ENCODE peak calls at places on chromosome 11, in five cellular contexts. H is mesothelial cell of epicardium, T is OCI-LY7, Z is AG04450, N is kidney epithelial cell. Q is an unnamed sample.

GRCh38 chr11:3710485-3711259 is 39.5 kb upstream of the CHRNA10 start:
- DNase-seq in H (no peak), T (no peak), Z (no peak), N (no peak), Q (no peak)

GRCh38 chr11:102664001-102664752 is 39.0 kb upstream of the MMP20 start:
- DNase-seq in H (no peak), T (peak; percentile 33), Z (no peak), N (no peak), Q (peak; percentile 35)

GRCh38 chr11:2314525-2315394 is 12.9 kb downstream of the TSPAN32 start:
- DNase-seq in H (peak; percentile 75), T (no peak), Z (peak; percentile 33), N (no peak), Q (no peak)

GRCh38 chr11:111632798-111633197 is 30.5 kb downstream of the SIK2 start:
- DNase-seq in H (no peak), T (no peak), Z (no peak), N (no peak), Q (no peak)

GRCh38 chr11:121741954-121742361 is 289.2 kb upstream of the SORL1-AS1 start:
- DNase-seq in H (no peak), T (no peak), Z (no peak), N (no peak), Q (no peak)

GRCh38 chr11:7437706-7438105 is 47.6 kb upstream of the OLFML1 start:
- DNase-seq in H (no peak), T (no peak), Z (no peak), N (no peak), Q (no peak)

GRCh38 chr11:111391328-111392124 is 12.5 kb upstream of the POU2AF1 start:
- DNase-seq in H (no peak), T (no peak), Z (no peak), N (no peak), Q (no peak)

GRCh38 chr11:70590356-70590991 is 192.1 kb downstream of the CTTN start:
- DNase-seq in H (no peak), T (no peak), Z (no peak), N (no peak), Q (no peak)

GRCh38 chr11:18771266-18772035 is 20.1 kb downstream of the PTPN5 start:
- DNase-seq in H (no peak), T (no peak), Z (no peak), N (no peak), Q (no peak)

GRCh38 chr11:64181506-64182411 is 4.2 kb upstream of the STIP1 start:
- DNase-seq in H (peak; percentile 55), T (peak; percentile 78), Z (peak; percentile 71), N (peak; percentile 82), Q (peak; percentile 88)

GRCh38 chr11:91749231-91749630 is 475.4 kb upstream of the FAT3 start:
- DNase-seq in H (no peak), T (no peak), Z (no peak), N (no peak), Q (no peak)

GRCh38 chr11:70201876-70202861 is 927 bp upstream of the FADD start:
- DNase-seq in H (no peak), T (no peak), Z (no peak), N (peak; percentile 61), Q (no peak)

GRCh38 chr11:78548911-78549572 is 25.6 kb downstream of the NARS2 start:
- DNase-seq in H (no peak), T (no peak), Z (no peak), N (no peak), Q (no peak)

GRCh38 chr11:124421043-124421442 is 3.6 kb downstream of the OR8B4 start:
- DNase-seq in H (no peak), T (no peak), Z (no peak), N (no peak), Q (no peak)

GRCh38 chr11:844693-845644 is 2.3 kb downstream of the TSPAN4 start:
- DNase-seq in H (peak; percentile 59), T (peak; percentile 32), Z (peak; percentile 71), N (no peak), Q (peak; percentile 62)

GRCh38 chr11:420054-420910 is 5.5 kb upstream of the SIGIRR start:
- DNase-seq in H (no peak), T (no peak), Z (no peak), N (no peak), Q (no peak)

GRCh38 chr11:45215098-45215497 is 68.7 kb downstream of the PRDM11 start:
- DNase-seq in H (no peak), T (no peak), Z (no peak), N (no peak), Q (no peak)

GRCh38 chr11:47189100-47189834 is 3.0 kb upstream of the PACSIN3 start:
- DNase-seq in H (no peak), T (no peak), Z (peak; percentile 55), N (peak; percentile 49), Q (no peak)

GRCh38 chr11:65290448-65291165 is 24.1 kb upstream of the CDC42EP2 start:
- DNase-seq in H (no peak), T (no peak), Z (peak; percentile 99), N (no peak), Q (no peak)

GRCh38 chr11:79439893-79440450 is 858 bp downstream of the TENM4 start:
- DNase-seq in H (peak; percentile 34), T (no peak), Z (no peak), N (no peak), Q (no peak)

GRCh38 chr11:118012083-118012669 is 26.0 kb downstream of the IL10RA start:
- DNase-seq in H (no peak), T (peak; percentile 59), Z (no peak), N (peak; percentile 23), Q (peak; percentile 20)

GRCh38 chr11:73393479-73394415 is 17.5 kb downstream of the RELT start:
- DNase-seq in H (no peak), T (peak; percentile 79), Z (peak; percentile 59), N (peak; percentile 26), Q (peak; percentile 79)

GRCh38 chr11:124743050-124743449 is 3.3 kb downstream of the NRGN start:
- DNase-seq in H (no peak), T (no peak), Z (no peak), N (no peak), Q (no peak)

GRCh38 chr11:48210052-48210451 is 6.6 kb upstream of the OR4B1 start:
- DNase-seq in H (no peak), T (no peak), Z (no peak), N (no peak), Q (peak; percentile 29)

GRCh38 chr11:132033051-132033450 is 662.6 kb downstream of the NTM start:
- DNase-seq in H (no peak), T (no peak), Z (no peak), N (no peak), Q (no peak)

GRCh38 chr11:825366-826231 is 2.1 kb upstream of the CRACR2B start:
- DNase-seq in H (no peak), T (no peak), Z (no peak), N (no peak), Q (no peak)

GRCh38 chr11:11786771-11787170 is 55.0 kb upstream of the USP47 start:
- DNase-seq in H (no peak), T (no peak), Z (no peak), N (no peak), Q (peak; percentile 20)
- TF ChIP-seq CTCF in H (peak; percentile 46), T (peak; percentile 54), Z (peak; percentile 73), N (peak; percentile 58), Q (peak; percentile 51)

DNA sequence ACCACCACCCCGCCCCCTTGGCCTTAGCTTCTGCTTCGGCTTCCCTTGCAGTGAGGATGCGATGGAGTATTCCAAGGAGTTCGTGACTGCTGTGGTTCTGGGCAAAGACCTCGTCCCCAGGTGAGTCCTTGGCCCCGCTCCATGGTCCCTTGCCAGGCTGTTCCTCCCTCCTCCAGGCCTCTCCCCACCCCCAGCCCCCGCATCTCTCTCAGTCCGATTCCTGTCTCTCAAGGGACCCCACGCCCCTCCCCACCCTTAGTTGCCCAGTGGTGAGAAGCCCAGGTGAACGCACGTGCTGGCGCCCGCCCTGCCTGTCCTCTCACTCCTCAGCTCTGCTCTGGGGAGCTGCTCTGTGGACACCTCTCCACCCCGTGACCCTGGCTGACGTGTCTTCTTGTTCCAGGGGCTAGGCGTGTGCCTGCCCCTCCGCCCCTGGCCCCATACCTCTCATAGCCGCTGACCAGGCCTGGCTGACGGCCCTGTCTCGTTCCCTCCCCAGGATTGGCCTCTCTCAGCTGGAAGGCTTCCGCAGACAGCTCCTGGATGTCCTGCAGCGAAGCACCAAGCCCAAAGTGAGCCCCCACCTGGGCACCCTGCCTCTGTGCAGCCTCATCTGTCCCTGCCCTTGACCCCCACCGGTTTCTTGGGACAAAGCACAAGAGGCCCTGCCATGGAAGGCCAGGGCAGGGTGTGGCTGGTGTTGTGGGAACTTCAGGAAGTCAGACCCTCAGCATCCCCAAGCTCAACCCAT is 14.6 kb upstream of the MYRF start:
- DNase-seq in H (no peak), T (no peak), Z (no peak), N (no peak), Q (no peak)
- TF ChIP-seq CTCF in H (no peak), T (peak; percentile 29), Z (no peak), N (no peak), Q (no peak)

GRCh38 chr11:11036185-11037161 is 178.6 kb upstream of the ZBED5 start:
- DNase-seq in H (no peak), T (peak; percentile 76), Z (no peak), N (peak; percentile 43), Q (peak; percentile 52)
- TF ChIP-seq CTCF in H (peak; percentile 64), T (peak; percentile 83), Z (peak; percentile 70), N (peak; percentile 78), Q (peak; percentile 47)

GRCh38 chr11:34356918-34357645 is 728 bp downstream of the ABTB2 start:
- DNase-seq in H (peak; percentile 33), T (no peak), Z (no peak), N (no peak), Q (peak; percentile 51)
- TF ChIP-seq CTCF in H (no peak), T (no peak), Z (no peak), N (no peak), Q (no peak)

DNA sequence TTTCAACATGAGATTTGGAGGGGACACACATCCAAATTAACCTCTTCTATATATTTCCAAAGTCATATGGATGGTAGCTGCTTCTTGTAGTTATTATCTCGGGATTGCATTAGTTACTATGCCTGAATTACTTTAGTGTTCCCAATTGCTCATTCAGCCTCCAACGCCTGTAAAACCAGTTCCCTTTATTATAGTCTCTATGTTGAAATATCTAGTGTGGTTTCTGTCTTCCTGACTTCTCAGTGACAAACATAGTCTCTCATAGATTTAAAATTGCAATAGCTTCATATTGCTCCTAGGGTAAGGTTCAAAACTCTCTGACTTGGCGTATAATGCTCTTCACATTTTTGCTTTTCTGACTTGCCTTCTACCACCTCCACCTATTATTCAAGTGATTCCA is 366.4 kb downstream of the CASP12 start:
- DNase-seq in H (no peak), T (no peak), Z (no peak), N (no peak), Q (no peak)
- TF ChIP-seq CTCF in H (no peak), T (no peak), Z (no peak), N (no peak), Q (no peak)